ENCODE peak calls at places on chromosomes 3 and 15, in seven cellular contexts. One of them, this sample, is unnamed.

GRCh38 chr3:195906865-195907729 is 1.3 kb downstream of the TNK2 start:
- DNase-seq in HepG2: no peak
- DNase-seq in SK-N-SH: no peak
- DNase-seq in HCT116: no peak
- DNase-seq in GM12878: peak
- DNase-seq in H1: no peak
- DNase-seq in K562: no peak
- DNase-seq in this sample: peak

GRCh38 chr15:90362936-90363212 is 10.8 kb downstream of the ZNF774 start:
- DNase-seq in HepG2: no peak
- DNase-seq in SK-N-SH: no peak
- DNase-seq in HCT116: no peak
- DNase-seq in GM12878: no peak
- DNase-seq in H1: no peak
- DNase-seq in K562: no peak
- DNase-seq in this sample: no peak

GRCh38 chr3:49716691-49717538 is 2.6 kb downstream of the AMIGO3 start:
- DNase-seq in HepG2: no peak
- DNase-seq in SK-N-SH: peak
- DNase-seq in HCT116: no peak
- DNase-seq in GM12878: no peak
- DNase-seq in H1: peak
- DNase-seq in K562: no peak
- DNase-seq in this sample: no peak

GRCh38 chr3:16475766-16476165 is 37.7 kb downstream of the RFTN1 start:
- DNase-seq in HepG2: no peak
- DNase-seq in SK-N-SH: no peak
- DNase-seq in HCT116: no peak
- DNase-seq in GM12878: no peak
- DNase-seq in H1: no peak
- DNase-seq in K562: no peak
- DNase-seq in this sample: no peak

GRCh38 chr15:69692342-69692741 is 239.7 kb downstream of the RPLP1 start:
- DNase-seq in HepG2: no peak
- DNase-seq in SK-N-SH: peak
- DNase-seq in HCT116: no peak
- DNase-seq in GM12878: no peak
- DNase-seq in H1: no peak
- DNase-seq in K562: no peak
- DNase-seq in this sample: no peak

GRCh38 chr3:188489639-188490405 is 335.9 kb downstream of the LPP start:
- DNase-seq in HepG2: no peak
- DNase-seq in SK-N-SH: no peak
- DNase-seq in HCT116: no peak
- DNase-seq in GM12878: no peak
- DNase-seq in H1: no peak
- DNase-seq in K562: no peak
- DNase-seq in this sample: no peak

GRCh38 chr3:77147836-77148578 is 108.1 kb downstream of the ROBO2 start:
- DNase-seq in HepG2: no peak
- DNase-seq in SK-N-SH: no peak
- DNase-seq in HCT116: no peak
- DNase-seq in GM12878: no peak
- DNase-seq in H1: no peak
- DNase-seq in K562: no peak
- DNase-seq in this sample: no peak

GRCh38 chr3:52343946-52344600 is 28.0 kb downstream of the DNAH1 start:
- DNase-seq in HepG2: no peak
- DNase-seq in SK-N-SH: no peak
- DNase-seq in HCT116: no peak
- DNase-seq in GM12878: no peak
- DNase-seq in H1: no peak
- DNase-seq in K562: no peak
- DNase-seq in this sample: no peak

GRCh38 chr3:52084216-52084945 is 28.0 kb upstream of the DUSP7 start:
- DNase-seq in HepG2: no peak
- DNase-seq in SK-N-SH: no peak
- DNase-seq in HCT116: no peak
- DNase-seq in GM12878: no peak
- DNase-seq in H1: no peak
- DNase-seq in K562: no peak
- DNase-seq in this sample: no peak

GRCh38 chr3:128311441-128311844 is 155.2 kb downstream of the DNAJB8 start:
- DNase-seq in HepG2: no peak
- DNase-seq in SK-N-SH: no peak
- DNase-seq in HCT116: no peak
- DNase-seq in GM12878: no peak
- DNase-seq in H1: peak
- DNase-seq in K562: no peak
- DNase-seq in this sample: no peak

DNA sequence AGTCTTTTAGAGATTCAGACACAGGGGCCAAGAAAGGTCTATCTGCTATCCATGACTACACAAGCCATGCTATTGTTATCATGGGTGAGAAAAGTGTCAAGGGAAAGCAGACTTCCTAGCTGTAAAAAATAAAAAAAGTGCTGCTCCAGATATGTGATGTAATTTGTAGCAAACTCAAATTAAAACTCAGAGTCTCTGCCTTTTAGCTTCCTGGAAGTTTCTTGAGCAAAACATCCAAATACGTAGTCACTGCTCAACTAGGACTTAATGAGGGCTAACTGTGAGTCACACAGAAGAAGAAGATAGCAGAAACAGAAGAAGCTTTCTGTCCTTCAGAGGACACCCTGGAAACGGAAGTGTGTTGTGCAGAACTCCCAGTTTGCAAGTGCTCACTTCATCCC is 393.4 kb upstream of the NR2F2 start:
- DNase-seq in HepG2: no peak
- DNase-seq in SK-N-SH: no peak
- DNase-seq in HCT116: no peak
- DNase-seq in GM12878: no peak
- DNase-seq in H1: no peak
- DNase-seq in K562: no peak
- DNase-seq in this sample: no peak
- TF ChIP-seq JUND in HepG2: no peak
- TF ChIP-seq JUND in SK-N-SH: no peak
- TF ChIP-seq JUND in HCT116: no peak
- TF ChIP-seq JUND in GM12878: no peak
- TF ChIP-seq JUND in H1: no peak
- TF ChIP-seq JUND in K562: peak
- TF ChIP-seq JUND in this sample: no peak

GRCh38 chr3:87548271-87548670 is 271.9 kb upstream of the POU1F1 start:
- DNase-seq in HepG2: no peak
- DNase-seq in SK-N-SH: no peak
- DNase-seq in HCT116: no peak
- DNase-seq in GM12878: no peak
- DNase-seq in H1: no peak
- DNase-seq in K562: no peak
- DNase-seq in this sample: no peak
- TF ChIP-seq JUND in HepG2: no peak
- TF ChIP-seq JUND in SK-N-SH: no peak
- TF ChIP-seq JUND in HCT116: no peak
- TF ChIP-seq JUND in GM12878: no peak
- TF ChIP-seq JUND in H1: no peak
- TF ChIP-seq JUND in K562: no peak
- TF ChIP-seq JUND in this sample: no peak

GRCh38 chr3:10447527-10448260 is 57.7 kb downstream of the ATP2B2 start:
- DNase-seq in HepG2: no peak
- DNase-seq in SK-N-SH: no peak
- DNase-seq in HCT116: no peak
- DNase-seq in GM12878: no peak
- DNase-seq in H1: no peak
- DNase-seq in K562: no peak
- DNase-seq in this sample: no peak
- TF ChIP-seq JUND in HepG2: no peak
- TF ChIP-seq JUND in SK-N-SH: no peak
- TF ChIP-seq JUND in HCT116: no peak
- TF ChIP-seq JUND in GM12878: no peak
- TF ChIP-seq JUND in H1: no peak
- TF ChIP-seq JUND in K562: no peak
- TF ChIP-seq JUND in this sample: no peak

DNA sequence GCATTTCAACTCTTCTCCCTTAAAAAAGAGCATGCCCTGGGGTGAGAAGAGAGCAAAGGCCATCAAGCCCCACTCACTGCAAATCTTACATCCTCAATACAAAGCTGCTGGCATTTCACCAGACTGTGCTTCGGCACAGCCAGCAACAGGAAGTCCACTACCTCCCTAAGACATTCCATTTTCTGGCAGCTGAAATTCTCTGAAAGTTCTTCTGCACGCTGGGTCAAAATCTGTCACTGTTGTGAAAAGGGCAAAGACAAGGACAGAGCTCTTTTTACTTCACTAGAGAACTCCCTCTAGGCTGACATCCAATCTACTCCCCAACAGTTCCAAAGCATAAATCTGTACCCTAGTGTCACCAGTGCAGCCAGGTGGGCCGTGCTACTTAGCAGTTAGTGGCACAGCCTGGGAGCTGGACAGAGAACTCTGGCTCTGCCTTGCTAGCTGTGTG is 6.3 kb downstream of the MTMR10 start:
- DNase-seq in HepG2: no peak
- DNase-seq in SK-N-SH: peak
- DNase-seq in HCT116: no peak
- DNase-seq in GM12878: no peak
- DNase-seq in H1: no peak
- DNase-seq in K562: no peak
- DNase-seq in this sample: no peak
- TF ChIP-seq JUND in HepG2: no peak
- TF ChIP-seq JUND in SK-N-SH: no peak
- TF ChIP-seq JUND in HCT116: no peak
- TF ChIP-seq JUND in GM12878: no peak
- TF ChIP-seq JUND in H1: no peak
- TF ChIP-seq JUND in K562: no peak
- TF ChIP-seq JUND in this sample: no peak

DNA sequence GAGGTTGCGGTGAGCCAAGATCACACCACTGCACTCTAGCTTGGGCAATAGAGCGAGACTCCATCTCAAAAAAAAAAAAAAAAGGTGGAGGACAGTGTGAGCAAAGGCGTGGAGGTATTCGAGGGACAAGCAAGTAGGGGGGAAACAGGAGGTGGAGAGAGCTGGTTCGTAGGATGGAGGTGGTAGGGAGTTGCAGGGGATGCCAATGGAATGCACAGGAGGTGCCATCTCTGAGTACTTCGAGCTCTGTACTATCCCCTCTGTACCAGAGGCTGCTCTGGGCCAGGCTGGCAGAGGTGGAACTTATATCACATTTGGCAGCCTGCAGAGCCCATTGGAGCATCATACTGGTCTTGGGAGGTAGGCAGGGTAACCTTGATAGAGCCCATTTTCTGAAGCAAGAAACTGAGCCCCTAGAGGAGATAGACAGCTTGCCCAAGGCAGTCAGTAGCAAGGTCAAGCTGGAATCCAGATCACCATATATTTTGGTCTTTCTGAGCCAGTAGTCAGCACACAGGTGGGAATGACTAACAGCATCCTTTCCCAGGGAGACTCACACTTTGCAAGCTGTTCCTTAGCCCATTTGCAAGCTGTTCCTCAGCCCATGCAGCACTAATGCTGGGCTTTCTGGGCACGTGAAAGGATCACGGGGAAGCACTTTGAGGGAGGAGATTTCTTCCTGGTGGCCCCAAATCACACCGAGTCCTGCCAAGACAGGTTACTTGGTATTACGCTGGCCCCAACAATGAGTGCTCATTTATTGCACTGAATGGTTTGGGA is 9.2 kb upstream of the CCDC33 start:
- DNase-seq in HepG2: no peak
- DNase-seq in SK-N-SH: no peak
- DNase-seq in HCT116: no peak
- DNase-seq in GM12878: no peak
- DNase-seq in H1: no peak
- DNase-seq in K562: no peak
- DNase-seq in this sample: no peak
- TF ChIP-seq JUND in HepG2: no peak
- TF ChIP-seq JUND in SK-N-SH: no peak
- TF ChIP-seq JUND in HCT116: no peak
- TF ChIP-seq JUND in GM12878: no peak
- TF ChIP-seq JUND in H1: no peak
- TF ChIP-seq JUND in K562: no peak
- TF ChIP-seq JUND in this sample: no peak

GRCh38 chr15:41581110-41581509 is 22.1 kb downstream of the TYRO3 start:
- DNase-seq in HepG2: no peak
- DNase-seq in SK-N-SH: no peak
- DNase-seq in HCT116: peak
- DNase-seq in GM12878: no peak
- DNase-seq in H1: peak
- DNase-seq in K562: peak
- DNase-seq in this sample: no peak

GRCh38 chr15:41574158-41574557 is 15.1 kb downstream of the TYRO3 start:
- DNase-seq in HepG2: no peak
- DNase-seq in SK-N-SH: no peak
- DNase-seq in HCT116: no peak
- DNase-seq in GM12878: no peak
- DNase-seq in H1: no peak
- DNase-seq in K562: no peak
- DNase-seq in this sample: no peak

GRCh38 chr15:41578736-41579383 is 19.8 kb downstream of the TYRO3 start:
- DNase-seq in HepG2: no peak
- DNase-seq in SK-N-SH: no peak
- DNase-seq in HCT116: no peak
- DNase-seq in GM12878: no peak
- DNase-seq in H1: no peak
- DNase-seq in K562: no peak
- DNase-seq in this sample: no peak

GRCh38 chr15:41575282-41575681 is 16.3 kb downstream of the TYRO3 start:
- DNase-seq in HepG2: no peak
- DNase-seq in SK-N-SH: no peak
- DNase-seq in HCT116: no peak
- DNase-seq in GM12878: no peak
- DNase-seq in H1: no peak
- DNase-seq in K562: no peak
- DNase-seq in this sample: no peak

DNA sequence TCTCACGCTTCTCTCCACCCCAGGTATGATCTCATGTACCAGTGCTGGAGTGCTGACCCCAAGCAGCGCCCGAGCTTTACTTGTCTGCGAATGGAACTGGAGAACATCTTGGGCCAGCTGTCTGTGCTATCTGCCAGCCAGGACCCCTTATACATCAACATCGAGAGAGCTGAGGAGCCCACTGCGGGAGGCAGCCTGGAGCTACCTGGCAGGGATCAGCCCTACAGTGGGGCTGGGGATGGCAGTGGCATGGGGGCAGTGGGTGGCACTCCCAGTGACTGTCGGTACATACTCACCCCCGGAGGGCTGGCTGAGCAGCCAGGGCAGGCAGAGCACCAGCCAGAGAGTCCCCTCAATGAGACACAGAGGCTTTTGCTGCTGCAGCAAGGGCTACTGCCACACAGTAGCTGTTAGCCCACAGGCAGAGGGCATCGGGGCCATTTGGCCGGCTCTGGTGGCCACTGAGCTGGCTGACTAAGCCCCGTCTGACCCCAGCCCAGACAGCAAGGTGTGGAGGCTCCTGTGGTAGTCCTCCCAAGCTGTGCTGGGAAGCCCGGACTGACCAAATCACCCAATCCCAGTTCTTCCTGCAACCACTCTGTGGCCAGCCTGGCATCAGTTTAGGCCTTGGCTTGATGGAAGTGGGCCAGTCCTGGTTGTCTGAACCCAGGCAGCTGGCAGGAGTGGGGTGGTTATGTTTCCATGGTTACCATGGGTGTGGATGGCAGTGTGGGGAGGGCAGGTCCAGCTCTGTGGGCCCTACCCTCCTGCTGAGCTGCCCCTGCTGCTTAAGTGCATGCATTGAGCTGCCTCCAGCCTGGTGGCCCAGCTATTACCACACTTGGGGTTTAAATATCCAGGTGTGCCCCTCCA is 19.1 kb downstream of the TYRO3 start:
- DNase-seq in HepG2: no peak
- DNase-seq in SK-N-SH: no peak
- DNase-seq in HCT116: no peak
- DNase-seq in GM12878: no peak
- DNase-seq in H1: no peak
- DNase-seq in K562: no peak
- DNase-seq in this sample: no peak
- TF ChIP-seq JUND in HepG2: no peak
- TF ChIP-seq JUND in SK-N-SH: no peak
- TF ChIP-seq JUND in HCT116: no peak
- TF ChIP-seq JUND in GM12878: no peak
- TF ChIP-seq JUND in H1: no peak
- TF ChIP-seq JUND in K562: no peak
- TF ChIP-seq JUND in this sample: no peak

This sample was measured in T47D.